ENCODE peak calls at places on chromosome 18, in four cellular contexts. H is AG04450, F is tibial nerve, L is endodermal cell. A is an unnamed sample.
A peak's percentile ranks its signal among the peaks of the same experiment; 100 is the strongest.

GRCh38 chr18:21243041-21243431 is 1.0 kb downstream of the GREB1L start:
- DNase-seq in H (no peak), F (no peak), L (peak; percentile 62), A (no peak)

GRCh38 chr18:66168834-66169233 is 418.0 kb downstream of the CDH7 start:
- DNase-seq in H (no peak), F (no peak), L (no peak), A (no peak)

GRCh38 chr18:22203892-22204536 is 34.6 kb downstream of the GATA6 start:
- DNase-seq in H (no peak), F (no peak), L (no peak), A (no peak)

GRCh38 chr18:63736856-63737255 is 34.1 kb downstream of the SERPINB11 start:
- DNase-seq in H (no peak), F (no peak), L (no peak), A (no peak)

GRCh38 chr18:56789004-56789888 is 138.1 kb downstream of the WDR7 start:
- DNase-seq in H (no peak), F (no peak), L (peak; percentile 88), A (no peak)

GRCh38 chr18:31203086-31203793 is 40.6 kb upstream of the DSC1 start:
- DNase-seq in H (no peak), F (peak; percentile 9), L (no peak), A (no peak)

GRCh38 chr18:55317832-55318231 is 270.2 kb downstream of the TCF4 start:
- DNase-seq in H (no peak), F (no peak), L (no peak), A (no peak)

GRCh38 chr18:44716697-44717163 is 36.0 kb downstream of the SETBP1 start:
- DNase-seq in H (no peak), F (no peak), L (no peak), A (no peak)

GRCh38 chr18:58599106-58599505 is 29.8 kb downstream of the ALPK2 start:
- DNase-seq in H (no peak), F (no peak), L (no peak), A (no peak)

GRCh38 chr18:74745658-74746403 is 148.2 kb downstream of the ZNF407 start:
- DNase-seq in H (peak; percentile 27), F (no peak), L (no peak), A (no peak)

GRCh38 chr18:34222025-34222395 is 2.7 kb downstream of the NOL4 start:
- DNase-seq in H (no peak), F (no peak), L (peak; percentile 78), A (no peak)

GRCh38 chr18:74115046-74115445 is 32.6 kb downstream of the FBXO15 start:
- DNase-seq in H (peak; percentile 45), F (no peak), L (no peak), A (no peak)

GRCh38 chr18:43661570-43661969 is 384.3 kb upstream of the SYT4 start:
- DNase-seq in H (peak; percentile 55), F (no peak), L (peak; percentile 62), A (no peak)

GRCh38 chr18:39958876-39959275 is 1996.2 kb upstream of the PIK3C3 start:
- DNase-seq in H (no peak), F (no peak), L (no peak), A (no peak)

GRCh38 chr18:4204151-4204720 is 250.9 kb downstream of the DLGAP1 start:
- DNase-seq in H (no peak), F (no peak), L (no peak), A (no peak)

GRCh38 chr18:45103319-45104070 is 422.8 kb downstream of the SETBP1 start:
- DNase-seq in H (no peak), F (no peak), L (no peak), A (no peak)

GRCh38 chr18:75075429-75075841 is 133.5 kb downstream of the PTGR3 start:
- DNase-seq in H (no peak), F (no peak), L (peak; percentile 35), A (peak; percentile 78)

GRCh38 chr18:67794512-67794911 is 278.0 kb upstream of the DSEL start:
- DNase-seq in H (no peak), F (no peak), L (no peak), A (no peak)

GRCh38 chr18:55501594-55502345 is 86.2 kb downstream of the TCF4 start:
- DNase-seq in H (no peak), F (no peak), L (peak; percentile 54), A (no peak)

DNA sequence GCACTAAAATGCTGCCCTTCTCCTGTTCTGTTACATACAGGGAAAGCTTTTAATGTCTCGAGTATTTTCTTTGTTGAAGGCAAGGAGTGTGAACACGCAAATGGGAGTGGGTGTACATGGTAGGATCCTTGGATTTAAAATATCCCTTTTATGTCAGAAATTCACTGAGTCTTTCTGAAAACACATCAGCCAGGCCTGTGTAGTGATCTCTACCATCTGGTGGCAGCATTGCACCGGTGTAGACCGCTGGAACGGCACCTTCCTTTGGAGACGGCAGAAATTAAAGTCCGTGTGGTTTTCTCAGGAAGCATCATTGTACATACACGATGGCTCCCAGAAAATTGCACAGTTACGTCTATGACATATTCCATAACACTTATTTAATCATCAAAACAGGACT is 515.8 kb downstream of the GALR1 start:
- DNase-seq in H (no peak), F (peak; percentile 31), L (peak; percentile 85), A (no peak)
- TF ChIP-seq CTCF in H (no peak), F (peak; percentile 13), L (peak; percentile 84), A (peak; percentile 24)

DNA sequence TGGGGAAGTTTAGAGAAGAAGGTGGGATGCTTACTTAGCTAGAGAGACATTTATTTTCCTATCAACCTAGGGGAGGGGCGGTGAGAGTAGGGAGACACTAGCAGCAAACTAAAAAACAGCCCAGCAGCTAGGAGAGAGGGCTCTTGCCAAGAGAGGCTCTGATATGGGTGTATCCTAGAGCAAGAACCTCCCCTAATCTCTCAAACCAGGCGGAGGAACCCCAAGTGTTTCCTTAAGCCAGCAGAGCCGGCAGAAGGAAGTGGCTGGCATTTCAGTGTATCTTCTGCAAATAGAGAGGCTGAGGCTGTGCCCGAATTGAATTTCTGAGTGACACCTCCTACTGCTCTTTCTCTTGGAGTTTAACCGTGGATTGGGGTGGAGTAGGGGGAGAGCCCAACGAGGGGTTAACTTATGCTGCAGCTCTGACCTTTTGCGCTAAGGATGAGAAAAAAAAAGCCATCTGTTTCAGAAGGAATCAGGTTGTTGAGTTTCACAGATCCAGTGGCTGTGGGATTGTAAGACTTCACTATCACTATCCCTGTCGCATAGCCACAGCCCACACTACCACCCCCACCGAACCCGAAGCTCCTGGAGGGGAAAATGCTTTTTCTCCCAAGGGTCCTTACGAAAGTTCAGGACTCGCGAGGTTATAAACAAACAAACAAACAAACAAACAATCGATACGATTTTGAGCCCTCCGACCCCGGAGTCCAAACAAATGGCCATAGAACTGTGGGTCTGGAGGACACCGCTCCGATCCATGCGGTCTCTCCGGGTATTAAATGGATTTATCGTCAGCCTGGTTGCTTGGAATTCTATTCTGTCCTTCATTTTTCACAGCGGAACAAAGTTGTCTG is 1.3 kb downstream of the ST8SIA5 start:
- DNase-seq in H (no peak), F (no peak), L (peak; percentile 53), A (peak; percentile 69)
- TF ChIP-seq CTCF in H (no peak), F (no peak), L (no peak), A (no peak)

GRCh38 chr18:2997846-2998599 is 14.9 kb downstream of the LPIN2 start:
- DNase-seq in H (no peak), F (no peak), L (no peak), A (no peak)

GRCh38 chr18:2994190-2994589 is 18.8 kb downstream of the LPIN2 start:
- DNase-seq in H (no peak), F (no peak), L (no peak), A (no peak)

GRCh38 chr18:2997429-2997828 is 15.5 kb downstream of the LPIN2 start:
- DNase-seq in H (no peak), F (no peak), L (no peak), A (no peak)

GRCh38 chr18:2992995-2993877 is 19.7 kb downstream of the LPIN2 start:
- DNase-seq in H (no peak), F (no peak), L (no peak), A (no peak)

GRCh38 chr18:2994603-2995432 is 18.1 kb downstream of the LPIN2 start:
- DNase-seq in H (no peak), F (no peak), L (peak; percentile 73), A (no peak)
- TF ChIP-seq CTCF in H (no peak), F (no peak), L (peak; percentile 69), A (peak; percentile 19)

GRCh38 chr18:24413148-24413547 is 13.3 kb upstream of the IMPACT start:
- DNase-seq in H (no peak), F (no peak), L (peak; percentile 75), A (no peak)
- TF ChIP-seq CTCF in H (peak; percentile 53), F (no peak), L (peak; percentile 73), A (peak; percentile 41)

GRCh38 chr18:60671022-60671421 is 298.4 kb upstream of the MC4R start:
- DNase-seq in H (no peak), F (no peak), L (no peak), A (no peak)

GRCh38 chr18:60663060-60663989 is 290.8 kb upstream of the MC4R start:
- DNase-seq in H (no peak), F (no peak), L (no peak), A (no peak)

GRCh38 chr18:60667016-60667415 is 294.4 kb upstream of the MC4R start:
- DNase-seq in H (no peak), F (no peak), L (no peak), A (no peak)

GRCh38 chr18:60664736-60665135 is 292.2 kb upstream of the MC4R start:
- DNase-seq in H (no peak), F (no peak), L (no peak), A (no peak)

DNA sequence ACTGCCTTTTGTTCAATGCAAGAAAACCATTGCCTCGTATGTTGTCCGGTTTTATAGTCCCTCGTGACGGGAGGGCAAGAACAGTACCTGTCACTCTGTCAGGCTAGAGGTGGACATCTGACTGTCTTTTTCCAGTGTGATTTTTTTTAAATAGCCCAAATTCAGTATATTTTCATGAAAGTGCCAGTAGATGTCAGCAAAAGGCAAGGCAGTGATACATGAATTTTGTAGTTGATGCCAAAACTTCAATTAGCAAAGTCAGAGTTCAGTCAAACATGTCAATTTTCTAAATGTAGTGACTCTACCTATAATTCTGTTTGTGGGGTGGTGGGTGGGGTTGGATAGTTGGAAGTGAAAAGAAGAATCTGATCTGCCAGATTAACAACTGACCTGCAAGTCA is 296.0 kb upstream of the MC4R start:
- DNase-seq in H (no peak), F (no peak), L (peak; percentile 41), A (no peak)
- TF ChIP-seq CTCF in H (no peak), F (no peak), L (peak; percentile 56), A (peak; percentile 10)

GRCh38 chr18:24446953-24447537 is 13.4 kb upstream of the HRH4 start:
- DNase-seq in H (no peak), F (no peak), L (no peak), A (no peak)
- TF ChIP-seq CTCF in H (peak; percentile 22), F (no peak), L (peak; percentile 68), A (peak; percentile 36)

A was measured in osteocyte.